ENCODE peak calls at places on chromosomes 16 and 17, in six cellular contexts. O is Karpas-422; N is aorta; U is stimulated activated naive B cell treated with anti-CD40 and anti-IgM and Interleukin-4, amounts not matched to agents 10 μg/mL and 1 μg/mL and 100 μg/mL, for 72 hours; H is M059J; P is fibroblast of pulmonary artery. K is an unnamed sample.

GRCh38 chr17:46809110-46809571 is 9.4 kb downstream of the WNT3 start:
- DNase-seq in N (no peak), U (no peak), P (no peak), O (peak), H (no peak), K (no peak)

GRCh38 chr17:19338031-19338990 is 24.2 kb downstream of the B9D1 start:
- DNase-seq in H (peak), U (peak), N (peak), O (peak), P (peak), K (peak)

GRCh38 chr17:42784811-42785592 is 4.6 kb downstream of the WNK4 start:
- DNase-seq in U (no peak), H (no peak), O (no peak), P (no peak), N (no peak), K (no peak)

GRCh38 chr16:740764-741505 is at the start of gene CIAO3:
- DNase-seq in H (peak), P (peak), U (peak), N (peak), O (peak), K (peak)

GRCh38 chr17:43468746-43469544 is 14.8 kb upstream of the DHX8 start:
- DNase-seq in N (no peak), H (peak), U (no peak), P (peak), O (peak), K (no peak)

GRCh38 chr16:56732832-56733231 is 2.9 kb downstream of the NUP93 start:
- DNase-seq in N (no peak), O (no peak), P (no peak), H (no peak), U (peak), K (peak)

GRCh38 chr17:2275722-2276121 is 27.9 kb downstream of the SMG6 start:
- DNase-seq in H (no peak), U (no peak), P (no peak), O (no peak), N (no peak), K (no peak)

GRCh38 chr16:75095204-75095621 is 21.4 kb downstream of the LDHD start:
- DNase-seq in N (no peak), H (no peak), P (no peak), O (no peak), U (no peak), K (no peak)

GRCh38 chr17:7281953-7282751 is 634 bp downstream of the SLC2A4 start:
- DNase-seq in O (no peak), P (no peak), U (no peak), H (no peak), N (no peak), K (no peak)

GRCh38 chr17:82528484-82529265 is 9.1 kb downstream of the FOXK2 start:
- DNase-seq in U (no peak), P (peak), H (peak), O (no peak), N (no peak), K (no peak)

GRCh38 chr17:5922476-5922875 is 147.7 kb upstream of the WSCD1 start:
- DNase-seq in H (no peak), P (no peak), O (no peak), U (no peak), N (no peak), K (no peak)

GRCh38 chr17:58200024-58200633 is 7.6 kb downstream of the EPX start:
- DNase-seq in N (no peak), P (peak), U (peak), H (peak), O (peak), K (peak)

GRCh38 chr16:28120754-28121153 is 57.2 kb upstream of the GSG1L start:
- DNase-seq in N (no peak), P (no peak), O (no peak), U (no peak), H (no peak), K (no peak)

GRCh38 chr17:6654816-6655731 is 3.5 kb downstream of the C17orf100 start:
- DNase-seq in N (peak), U (no peak), P (peak), O (no peak), H (no peak), K (no peak)

GRCh38 chr17:10261098-10261497 is 62.7 kb upstream of the GAS7 start:
- DNase-seq in H (no peak), P (no peak), U (no peak), N (no peak), O (no peak), K (no peak)

GRCh38 chr17:37792787-37793186 is 47.9 kb upstream of the HNF1B start:
- DNase-seq in N (no peak), H (peak), P (peak), O (peak), U (no peak), K (no peak)

GRCh38 chr17:18039535-18040286 is 503 bp downstream of the GID4 start:
- DNase-seq in P (no peak), O (peak), H (peak), N (no peak), U (no peak), K (peak)

GRCh38 chr17:50919321-50920040 is 53.3 kb upstream of the TOB1 start:
- DNase-seq in O (no peak), H (peak), N (peak), U (peak), P (peak), K (peak)

GRCh38 chr16:2142942-2143868 is 5.2 kb upstream of the RAB26 start:
- DNase-seq in U (no peak), P (no peak), N (no peak), O (no peak), H (no peak), K (no peak)

GRCh38 chr17:67629963-67630320 is 87.8 kb upstream of the NOL11 start:
- DNase-seq in O (peak), H (peak), U (no peak), P (peak), N (no peak), K (no peak)

GRCh38 chr16:84876873-84877606 is 57.3 kb downstream of the CRISPLD2 start:
- DNase-seq in N (peak), H (no peak), O (no peak), U (no peak), P (no peak), K (no peak)

GRCh38 chr17:11921296-11921695 is 76.0 kb downstream of the ZNF18 start:
- DNase-seq in P (no peak), U (no peak), N (no peak), H (peak), O (no peak), K (no peak)

GRCh38 chr16:19583665-19584300 is 28.3 kb downstream of the VPS35L start:
- DNase-seq in H (peak), U (no peak), O (peak), P (peak), N (no peak), K (peak)

GRCh38 chr17:80104321-80104955 is 3.1 kb downstream of the GAA start:
- DNase-seq in O (no peak), H (peak), N (peak), P (peak), U (no peak), K (no peak)

GRCh38 chr16:87856796-87857228 is 12.5 kb downstream of the SLC7A5 start:
- DNase-seq in H (peak), P (no peak), O (peak), U (no peak), N (no peak), K (no peak)

GRCh38 chr16:54342966-54343365 is 56.4 kb upstream of the IRX3 start:
- DNase-seq in O (no peak), N (no peak), P (no peak), U (no peak), H (peak), K (no peak)

GRCh38 chr17:17663160-17664072 is 17.8 kb upstream of the RAI1 start:
- DNase-seq in N (peak), O (peak), H (peak), U (peak), P (peak), K (peak)